ENCODE peak calls at places on chromosomes 5 and 9, in nine cellular contexts. L, N, C, W, G, Y, Q, J and R are unnamed samples. For H3K4me1, the result is how much of the 10 kb centered on the place peaks cover.

GRCh38 chr9:130891699-130892502 is 4.7 kb downstream of the QRFP start:
- DNase-seq in L (no peak), W (no peak), Q (no peak), N (no peak), J (no peak), G (no peak), C (no peak), Y (no peak), R (peak)

GRCh38 chr5:32390819-32391591 is 53.5 kb downstream of the ZFR start:
- DNase-seq in J (peak), L (no peak), Y (peak), G (no peak), Q (no peak), C (peak), N (no peak), W (no peak), R (no peak)

GRCh38 chr5:6950872-6951271 is 237.6 kb downstream of the TENT4A start:
- DNase-seq in Q (no peak), Y (no peak), W (no peak), N (no peak), C (no peak), G (no peak), L (no peak), J (no peak), R (no peak)

GRCh38 chr9:127119319-127119709 is 3.1 kb downstream of the ANGPTL2 start:
- DNase-seq in W (no peak), J (no peak), Y (no peak), N (no peak), Q (no peak), C (no peak), G (no peak), L (no peak), R (no peak)

GRCh38 chr9:125747765-125748510 is 765 bp downstream of the PBX3 start:
- DNase-seq in Y (peak), N (no peak), C (no peak), W (peak), Q (peak), L (peak), J (peak), G (no peak), R (peak)

GRCh38 chr5:124906339-124907097 is 160.1 kb upstream of the ZNF608 start:
- DNase-seq in N (no peak), C (peak), J (peak), L (peak), G (no peak), W (peak), Y (peak), Q (no peak), R (peak)

GRCh38 chr9:73116030-73116429 is 35.6 kb upstream of the ANXA1 start:
- DNase-seq in Q (no peak), J (peak), C (peak), W (no peak), L (no peak), G (no peak), Y (no peak), N (no peak), R (no peak)

GRCh38 chr9:38181866-38182265 is 112.8 kb upstream of the SHB start:
- DNase-seq in N (no peak), Y (no peak), W (no peak), L (no peak), C (no peak), J (no peak), G (no peak), Q (no peak), R (peak)

GRCh38 chr9:126149661-126150060 is 177.0 kb upstream of the MVB12B start:
- DNase-seq in J (no peak), N (no peak), G (peak), Y (no peak), C (no peak), L (no peak), W (no peak), Q (no peak), R (peak)

GRCh38 chr5:137216976-137217598 is 282.0 kb downstream of the SPOCK1 start:
- DNase-seq in Q (no peak), J (peak), L (no peak), N (no peak), C (no peak), W (no peak), Y (no peak), G (peak), R (no peak)

GRCh38 chr9:112753725-112754124 is 3.2 kb downstream of the SNX30 start:
- DNase-seq in W (no peak), N (no peak), G (no peak), J (peak), C (peak), Q (no peak), L (no peak), Y (no peak), R (no peak)

GRCh38 chr9:92173318-92173717 is 58.1 kb upstream of the SPTLC1 start:
- DNase-seq in J (no peak), Y (no peak), G (no peak), W (no peak), C (no peak), Q (no peak), N (no peak), L (no peak), R (no peak)

GRCh38 chr5:103475629-103476240 is 86.9 kb downstream of the NUDT12 start:
- DNase-seq in Y (peak), L (peak), Q (no peak), J (peak), G (no peak), C (peak), N (no peak), W (no peak), R (no peak)

GRCh38 chr5:30279237-30279636 is 914.2 kb upstream of the CDH6 start:
- DNase-seq in Y (no peak), G (no peak), J (peak), C (peak), Q (no peak), W (no peak), N (peak), L (no peak), R (no peak)

DNA sequence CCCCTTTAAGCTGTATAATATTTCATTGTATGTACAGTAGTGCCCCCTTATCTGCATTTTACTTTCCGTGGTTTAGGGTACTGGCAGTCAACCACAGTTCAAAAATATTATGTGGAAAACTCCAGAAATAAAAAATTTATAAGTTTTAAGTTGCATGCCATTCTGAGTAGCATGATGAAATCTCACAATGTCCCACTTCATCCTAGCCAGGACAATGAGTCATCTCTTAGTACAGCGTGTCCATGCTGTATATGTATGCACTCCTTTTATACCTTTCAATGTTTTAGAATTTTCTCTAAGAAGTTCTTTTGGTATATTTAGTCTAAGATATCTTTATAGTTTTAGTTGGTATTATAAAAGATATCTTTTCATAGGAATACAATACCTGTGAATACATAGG is 115.1 kb upstream of the HAND1 start:
- DNase-seq in Y (no peak), J (peak), N (no peak), L (no peak), C (peak), G (no peak), Q (no peak), W (no peak), R (no peak)
- H3K4me1 ChIP-seq in Y (under half), J (under half), N (under half), L (under half), C (under half), G (under half), Q (under half), W (under half), R (under half)

GRCh38 chr9:14910178-14910805 is at the start of gene FREM1:
- DNase-seq in N (peak), W (peak), J (peak), G (no peak), L (peak), C (no peak), Q (no peak), Y (no peak), R (peak)
- H3K4me3 ChIP-seq in N (peak), W (peak), J (peak), G (peak), L (peak), C (no peak), Q (peak), Y (no peak), R (peak)

DNA sequence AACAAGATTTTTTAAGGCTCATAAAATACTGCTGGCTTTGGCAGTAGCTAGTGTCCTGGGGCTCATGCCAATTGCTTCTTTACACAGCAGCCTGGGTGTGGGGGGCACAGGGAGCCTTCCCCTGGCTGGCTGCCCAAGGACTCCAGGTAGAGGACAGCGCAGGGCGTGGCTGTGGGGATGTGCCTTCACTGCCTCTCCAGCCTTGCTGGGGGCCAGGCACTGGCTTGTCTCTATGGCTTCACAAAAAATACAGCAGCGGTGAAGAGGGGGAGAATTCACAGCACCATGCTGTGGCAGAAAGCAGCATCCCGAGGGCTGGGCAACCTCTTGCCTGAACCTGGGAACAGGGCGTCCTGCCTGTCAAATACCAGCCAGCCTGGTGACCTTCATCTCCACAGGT is 57.4 kb downstream of the DAP start:
- DNase-seq in G (no peak), Y (no peak), C (no peak), J (no peak), L (no peak), N (no peak), W (no peak), Q (no peak), R (no peak)
- H3K4me1 ChIP-seq in G (under half), Y (under half), C (under half), J (under half), L (under half), N (under half), W (under half), Q (under half), R (under half)

GRCh38 chr9:14306672-14307646 is 7.0 kb downstream of the NFIB start:
- DNase-seq in Q (no peak), N (no peak), C (peak), Y (no peak), G (no peak), W (no peak), L (no peak), J (no peak), R (no peak)

GRCh38 chr9:14310247-14310646 is 3.7 kb downstream of the NFIB start:
- DNase-seq in Q (no peak), N (no peak), G (no peak), W (no peak), L (no peak), Y (no peak), J (no peak), C (no peak), R (no peak)

GRCh38 chr9:14307989-14308750 is 5.8 kb downstream of the NFIB start:
- DNase-seq in L (no peak), G (no peak), N (no peak), J (no peak), Y (no peak), C (no peak), Q (no peak), W (no peak), R (no peak)

GRCh38 chr9:14309403-14309802 is 4.5 kb downstream of the NFIB start:
- DNase-seq in W (no peak), G (no peak), J (no peak), L (no peak), C (peak), N (no peak), Q (no peak), Y (peak), R (no peak)

DNA sequence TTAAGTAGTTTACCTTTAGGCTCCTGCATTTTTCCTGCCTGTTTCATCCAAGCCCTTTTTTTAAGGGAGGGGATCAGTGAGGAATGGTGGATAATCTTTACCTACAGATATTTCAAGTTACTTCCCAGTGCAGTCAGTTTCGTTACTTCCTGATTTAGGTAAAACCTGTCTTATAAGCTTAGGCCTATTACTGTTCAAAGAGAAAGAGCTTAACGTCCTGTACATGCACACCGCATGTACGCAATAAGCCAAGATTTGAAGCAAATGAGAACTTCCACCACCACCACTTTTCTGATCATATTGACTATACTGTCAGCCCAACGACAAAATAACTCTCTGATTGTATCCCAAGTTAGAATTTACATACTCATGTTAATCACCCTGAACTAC is 5.2 kb downstream of the NFIB start:
- DNase-seq in L (no peak), G (no peak), Q (no peak), Y (no peak), C (no peak), W (no peak), N (no peak), J (no peak), R (no peak)
- H3K4me3 ChIP-seq in L (no peak), G (peak), Q (peak), Y (no peak), C (no peak), W (peak), N (no peak), J (peak), R (no peak)

GRCh38 chr5:141615991-141616715 is 2.6 kb downstream of the DIAPH1 start:
- DNase-seq in Y (no peak), C (no peak), G (no peak), L (no peak), N (no peak), Q (no peak), W (no peak), J (no peak), R (no peak)

GRCh38 chr5:141618804-141619554 is at the start of gene DIAPH1:
- DNase-seq in C (peak), Q (peak), Y (peak), L (peak), J (peak), N (peak), W (peak), G (peak), R (peak)

GRCh38 chr5:141617128-141617527 is 1.7 kb downstream of the DIAPH1 start:
- DNase-seq in G (no peak), C (peak), Y (no peak), Q (no peak), J (no peak), W (no peak), L (no peak), N (no peak), R (no peak)

GRCh38 chr5:141618030-141618803 is 583 bp downstream of the DIAPH1 start:
- DNase-seq in J (peak), N (no peak), W (no peak), Y (peak), C (peak), G (no peak), L (peak), Q (peak), R (peak)

GRCh38 chr5:141617682-141618029 is 1.1 kb downstream of the DIAPH1 start:
- DNase-seq in J (no peak), Y (no peak), C (no peak), W (no peak), N (no peak), G (no peak), Q (no peak), L (no peak), R (no peak)
- H3K4me1 ChIP-seq in J (under half), Y (under half), C (under half), W (half or more), N (under half), G (under half), Q (under half), L (under half), R (under half)

GRCh38 chr9:137590123-137590468 is 216 bp downstream of the ZMYND19 start:
- DNase-seq in N (no peak), G (no peak), Y (no peak), C (no peak), L (no peak), W (no peak), J (no peak), Q (no peak), R (no peak)
- H3K4me3 ChIP-seq in N (peak), G (peak), Y (peak), C (peak), L (peak), W (peak), J (peak), Q (peak), R (no peak)

DNA sequence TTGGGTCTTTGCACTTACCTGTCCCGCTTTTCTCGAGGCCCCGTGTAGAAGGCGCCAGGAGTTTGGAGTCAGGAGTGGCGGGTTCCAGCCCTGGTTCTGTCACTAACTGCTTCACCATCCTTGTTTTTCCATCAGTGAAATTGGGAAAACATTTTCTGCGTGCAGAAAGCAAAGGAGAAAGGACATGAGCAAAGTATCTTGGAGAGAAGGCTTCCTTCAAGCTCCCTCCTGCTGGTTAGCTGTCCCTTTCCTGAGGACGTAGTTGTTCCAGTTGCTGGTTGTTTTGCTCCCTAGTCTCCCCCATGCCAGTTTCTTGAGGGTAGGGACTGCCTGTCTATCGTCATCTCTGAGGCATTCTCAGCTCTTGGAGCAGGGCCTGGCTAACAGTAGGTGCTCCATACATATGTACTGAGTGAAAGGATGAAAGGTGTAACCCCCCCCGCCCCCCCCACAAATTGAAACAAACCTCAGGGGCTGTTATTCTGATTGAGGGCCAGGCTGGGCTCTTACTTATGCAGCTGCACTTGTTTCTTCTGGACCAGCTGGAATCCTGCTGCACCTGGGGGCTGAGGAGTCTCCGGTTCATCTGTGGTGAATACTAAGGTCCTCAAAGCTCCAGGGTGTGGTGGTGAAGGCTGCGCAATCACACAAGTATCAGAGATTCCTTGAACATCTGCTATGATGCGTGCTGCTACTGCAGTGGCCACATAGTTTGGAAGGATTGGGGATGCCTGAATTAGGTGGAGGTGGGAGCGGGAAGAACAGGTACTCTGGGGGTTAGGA is 1.0 kb downstream of the SMIM3 start:
- DNase-seq in L (no peak), G (no peak), Y (no peak), Q (no peak), W (no peak), J (peak), C (peak), N (no peak), R (peak)
- H3K4me1 ChIP-seq in L (under half), G (half or more), Y (under half), Q (half or more), W (half or more), J (half or more), C (under half), N (under half), R (under half)